ENCODE peak calls at places on chromosome 1, in seven cellular contexts. One of them, this sample, is unnamed.

GRCh38 chr1:169816617-169817016 is 21.9 kb upstream of the METTL18 start:
- DNase-seq in AG09319: no peak
- DNase-seq in GM12865: no peak
- DNase-seq in NB4: no peak
- DNase-seq in left ventricle myocardium inferior: no peak
- DNase-seq in uterus: no peak
- DNase-seq in cardiac fibroblast: no peak
- DNase-seq in this sample: no peak

GRCh38 chr1:212683357-212683722 is 16.3 kb downstream of the BATF3 start:
- DNase-seq in AG09319: no peak
- DNase-seq in GM12865: peak
- DNase-seq in NB4: peak
- DNase-seq in left ventricle myocardium inferior: peak
- DNase-seq in uterus: no peak
- DNase-seq in cardiac fibroblast: no peak
- DNase-seq in this sample: peak

GRCh38 chr1:52140633-52141512 is 1.0 kb upstream of the ZFYVE9 start:
- DNase-seq in AG09319: no peak
- DNase-seq in GM12865: no peak
- DNase-seq in NB4: peak
- DNase-seq in left ventricle myocardium inferior: no peak
- DNase-seq in uterus: no peak
- DNase-seq in cardiac fibroblast: no peak
- DNase-seq in this sample: no peak

GRCh38 chr1:152436593-152437338 is 22.7 kb upstream of the CRNN start:
- DNase-seq in AG09319: no peak
- DNase-seq in GM12865: no peak
- DNase-seq in NB4: no peak
- DNase-seq in left ventricle myocardium inferior: no peak
- DNase-seq in uterus: no peak
- DNase-seq in cardiac fibroblast: no peak
- DNase-seq in this sample: no peak

GRCh38 chr1:212635141-212635601 is 26.6 kb downstream of the ATF3 start:
- DNase-seq in AG09319: no peak
- DNase-seq in GM12865: peak
- DNase-seq in NB4: peak
- DNase-seq in left ventricle myocardium inferior: no peak
- DNase-seq in uterus: no peak
- DNase-seq in cardiac fibroblast: peak
- DNase-seq in this sample: no peak

GRCh38 chr1:52601976-52602327 is 219 bp upstream of the GPX7 start:
- DNase-seq in AG09319: no peak
- DNase-seq in GM12865: no peak
- DNase-seq in NB4: no peak
- DNase-seq in left ventricle myocardium inferior: no peak
- DNase-seq in uterus: peak
- DNase-seq in cardiac fibroblast: no peak
- DNase-seq in this sample: no peak

GRCh38 chr1:43890815-43891214 is 42.8 kb upstream of the ARTN start:
- DNase-seq in AG09319: no peak
- DNase-seq in GM12865: no peak
- DNase-seq in NB4: no peak
- DNase-seq in left ventricle myocardium inferior: no peak
- DNase-seq in uterus: no peak
- DNase-seq in cardiac fibroblast: no peak
- DNase-seq in this sample: no peak

GRCh38 chr1:213983589-213984386 is 4.0 kb upstream of the PROX1 start:
- DNase-seq in AG09319: no peak
- DNase-seq in GM12865: no peak
- DNase-seq in NB4: no peak
- DNase-seq in left ventricle myocardium inferior: no peak
- DNase-seq in uterus: no peak
- DNase-seq in cardiac fibroblast: no peak
- DNase-seq in this sample: no peak

GRCh38 chr1:31432592-31433395 is 19.8 kb downstream of the SERINC2 start:
- DNase-seq in AG09319: no peak
- DNase-seq in GM12865: no peak
- DNase-seq in NB4: no peak
- DNase-seq in left ventricle myocardium inferior: no peak
- DNase-seq in uterus: no peak
- DNase-seq in cardiac fibroblast: no peak
- DNase-seq in this sample: no peak

GRCh38 chr1:190551638-190552037 is 74.0 kb upstream of the BRINP3 start:
- DNase-seq in AG09319: no peak
- DNase-seq in GM12865: no peak
- DNase-seq in NB4: no peak
- DNase-seq in left ventricle myocardium inferior: no peak
- DNase-seq in uterus: no peak
- DNase-seq in cardiac fibroblast: no peak
- DNase-seq in this sample: no peak

GRCh38 chr1:245298781-245299180 is 144.0 kb downstream of the KIF26B start:
- DNase-seq in AG09319: peak
- DNase-seq in GM12865: no peak
- DNase-seq in NB4: no peak
- DNase-seq in left ventricle myocardium inferior: no peak
- DNase-seq in uterus: no peak
- DNase-seq in cardiac fibroblast: peak
- DNase-seq in this sample: no peak

GRCh38 chr1:47207811-47208373 is 18.1 kb upstream of the PDZK1IP1 start:
- DNase-seq in AG09319: no peak
- DNase-seq in GM12865: no peak
- DNase-seq in NB4: no peak
- DNase-seq in left ventricle myocardium inferior: no peak
- DNase-seq in uterus: no peak
- DNase-seq in cardiac fibroblast: no peak
- DNase-seq in this sample: no peak

GRCh38 chr1:53615101-53615500 is 123.9 kb downstream of the GLIS1 start:
- DNase-seq in AG09319: no peak
- DNase-seq in GM12865: no peak
- DNase-seq in NB4: no peak
- DNase-seq in left ventricle myocardium inferior: no peak
- DNase-seq in uterus: peak
- DNase-seq in cardiac fibroblast: no peak
- DNase-seq in this sample: no peak
- TF ChIP-seq CTCF in AG09319: no peak
- TF ChIP-seq CTCF in GM12865: no peak
- TF ChIP-seq CTCF in NB4: no peak
- TF ChIP-seq CTCF in left ventricle myocardium inferior: no peak
- TF ChIP-seq CTCF in uterus: no peak
- TF ChIP-seq CTCF in cardiac fibroblast: no peak
- TF ChIP-seq CTCF in this sample: no peak

DNA sequence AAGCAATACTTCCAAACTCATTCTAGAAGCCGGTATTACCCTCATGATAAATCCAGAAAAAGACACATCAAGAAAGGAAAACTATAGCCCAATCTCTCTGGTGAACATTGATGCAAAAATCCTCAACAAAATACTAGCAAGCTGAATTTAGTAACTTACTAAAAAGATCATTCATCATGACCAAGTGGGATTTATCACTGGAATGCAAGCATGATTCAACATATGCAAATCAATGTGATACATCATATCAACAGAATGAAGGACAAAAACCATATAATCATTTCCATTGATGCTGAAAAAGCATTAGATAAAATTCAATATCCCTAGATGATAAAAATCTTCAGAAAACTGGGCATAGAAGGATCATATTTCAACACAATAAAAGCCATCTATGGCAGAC is 402.9 kb downstream of the TGFB2 start:
- DNase-seq in AG09319: no peak
- DNase-seq in GM12865: no peak
- DNase-seq in NB4: no peak
- DNase-seq in left ventricle myocardium inferior: no peak
- DNase-seq in uterus: no peak
- DNase-seq in cardiac fibroblast: no peak
- DNase-seq in this sample: no peak
- TF ChIP-seq CTCF in AG09319: no peak
- TF ChIP-seq CTCF in GM12865: no peak
- TF ChIP-seq CTCF in NB4: no peak
- TF ChIP-seq CTCF in left ventricle myocardium inferior: no peak
- TF ChIP-seq CTCF in uterus: no peak
- TF ChIP-seq CTCF in cardiac fibroblast: no peak
- TF ChIP-seq CTCF in this sample: no peak

GRCh38 chr1:6914646-6915178 is 129.5 kb downstream of the CAMTA1 start:
- DNase-seq in AG09319: no peak
- DNase-seq in GM12865: no peak
- DNase-seq in NB4: no peak
- DNase-seq in left ventricle myocardium inferior: no peak
- DNase-seq in uterus: no peak
- DNase-seq in cardiac fibroblast: no peak
- DNase-seq in this sample: no peak

GRCh38 chr1:6911974-6912373 is 126.7 kb downstream of the CAMTA1 start:
- DNase-seq in AG09319: no peak
- DNase-seq in GM12865: no peak
- DNase-seq in NB4: no peak
- DNase-seq in left ventricle myocardium inferior: no peak
- DNase-seq in uterus: no peak
- DNase-seq in cardiac fibroblast: peak
- DNase-seq in this sample: no peak

GRCh38 chr1:6913086-6913485 is 127.8 kb downstream of the CAMTA1 start:
- DNase-seq in AG09319: no peak
- DNase-seq in GM12865: no peak
- DNase-seq in NB4: no peak
- DNase-seq in left ventricle myocardium inferior: no peak
- DNase-seq in uterus: no peak
- DNase-seq in cardiac fibroblast: no peak
- DNase-seq in this sample: no peak

GRCh38 chr1:6911229-6911941 is 126.1 kb downstream of the CAMTA1 start:
- DNase-seq in AG09319: no peak
- DNase-seq in GM12865: no peak
- DNase-seq in NB4: no peak
- DNase-seq in left ventricle myocardium inferior: no peak
- DNase-seq in uterus: no peak
- DNase-seq in cardiac fibroblast: no peak
- DNase-seq in this sample: no peak

GRCh38 chr1:6912507-6912906 is 127.3 kb downstream of the CAMTA1 start:
- DNase-seq in AG09319: no peak
- DNase-seq in GM12865: no peak
- DNase-seq in NB4: no peak
- DNase-seq in left ventricle myocardium inferior: no peak
- DNase-seq in uterus: no peak
- DNase-seq in cardiac fibroblast: no peak
- DNase-seq in this sample: no peak
- TF ChIP-seq CTCF in AG09319: no peak
- TF ChIP-seq CTCF in GM12865: no peak
- TF ChIP-seq CTCF in NB4: no peak
- TF ChIP-seq CTCF in left ventricle myocardium inferior: no peak
- TF ChIP-seq CTCF in uterus: no peak
- TF ChIP-seq CTCF in cardiac fibroblast: no peak
- TF ChIP-seq CTCF in this sample: no peak

GRCh38 chr1:108314815-108315214 is 70.9 kb upstream of the NBPF4 start:
- DNase-seq in AG09319: no peak
- DNase-seq in GM12865: no peak
- DNase-seq in NB4: no peak
- DNase-seq in left ventricle myocardium inferior: no peak
- DNase-seq in uterus: no peak
- DNase-seq in cardiac fibroblast: no peak
- DNase-seq in this sample: no peak

GRCh38 chr1:108320851-108321250 is 77.0 kb upstream of the NBPF4 start:
- DNase-seq in AG09319: no peak
- DNase-seq in GM12865: no peak
- DNase-seq in NB4: no peak
- DNase-seq in left ventricle myocardium inferior: no peak
- DNase-seq in uterus: no peak
- DNase-seq in cardiac fibroblast: no peak
- DNase-seq in this sample: no peak

GRCh38 chr1:108316545-108316944 is 72.7 kb upstream of the NBPF4 start:
- DNase-seq in AG09319: no peak
- DNase-seq in GM12865: no peak
- DNase-seq in NB4: no peak
- DNase-seq in left ventricle myocardium inferior: no peak
- DNase-seq in uterus: no peak
- DNase-seq in cardiac fibroblast: peak
- DNase-seq in this sample: no peak
- TF ChIP-seq CTCF in AG09319: peak
- TF ChIP-seq CTCF in GM12865: no peak
- TF ChIP-seq CTCF in NB4: no peak
- TF ChIP-seq CTCF in left ventricle myocardium inferior: no peak
- TF ChIP-seq CTCF in uterus: no peak
- TF ChIP-seq CTCF in cardiac fibroblast: peak
- TF ChIP-seq CTCF in this sample: no peak

DNA sequence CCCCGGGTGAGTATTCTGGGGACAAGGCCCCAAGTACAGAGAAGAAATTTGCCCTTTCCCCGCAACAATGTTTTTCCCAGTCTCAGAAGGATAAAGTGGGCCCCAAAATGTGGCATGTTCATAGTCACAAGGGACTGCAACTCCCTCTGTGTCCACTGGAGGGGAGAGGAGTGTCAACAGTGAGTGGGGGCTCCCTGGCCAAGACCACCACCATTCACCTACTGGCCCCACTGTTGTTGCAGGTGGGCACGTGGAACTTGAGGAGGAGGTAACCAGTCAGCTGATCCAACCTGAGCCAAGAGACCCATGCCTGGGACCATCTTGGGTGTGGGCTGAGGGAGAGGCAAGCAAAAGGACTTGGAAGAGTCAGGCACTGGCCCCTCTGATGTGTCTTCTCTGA is 761 bp downstream of the NUDT17 start:
- DNase-seq in AG09319: no peak
- DNase-seq in GM12865: peak
- DNase-seq in NB4: peak
- DNase-seq in left ventricle myocardium inferior: no peak
- DNase-seq in uterus: no peak
- DNase-seq in cardiac fibroblast: peak
- DNase-seq in this sample: no peak
- TF ChIP-seq CTCF in AG09319: peak
- TF ChIP-seq CTCF in GM12865: peak
- TF ChIP-seq CTCF in NB4: peak
- TF ChIP-seq CTCF in left ventricle myocardium inferior: peak
- TF ChIP-seq CTCF in uterus: peak
- TF ChIP-seq CTCF in cardiac fibroblast: peak
- TF ChIP-seq CTCF in this sample: peak

GRCh38 chr1:22527555-22528296 is 35.6 kb upstream of the EPHA8 start:
- DNase-seq in AG09319: no peak
- DNase-seq in GM12865: no peak
- DNase-seq in NB4: peak
- DNase-seq in left ventricle myocardium inferior: no peak
- DNase-seq in uterus: no peak
- DNase-seq in cardiac fibroblast: peak
- DNase-seq in this sample: no peak
- TF ChIP-seq CTCF in AG09319: no peak
- TF ChIP-seq CTCF in GM12865: no peak
- TF ChIP-seq CTCF in NB4: no peak
- TF ChIP-seq CTCF in left ventricle myocardium inferior: peak
- TF ChIP-seq CTCF in uterus: peak
- TF ChIP-seq CTCF in cardiac fibroblast: no peak
- TF ChIP-seq CTCF in this sample: no peak

GRCh38 chr1:217911908-217912307 is 280.8 kb downstream of the SPATA17 start:
- DNase-seq in AG09319: no peak
- DNase-seq in GM12865: peak
- DNase-seq in NB4: peak
- DNase-seq in left ventricle myocardium inferior: no peak
- DNase-seq in uterus: no peak
- DNase-seq in cardiac fibroblast: no peak
- DNase-seq in this sample: no peak
- TF ChIP-seq CTCF in AG09319: no peak
- TF ChIP-seq CTCF in GM12865: no peak
- TF ChIP-seq CTCF in NB4: peak
- TF ChIP-seq CTCF in left ventricle myocardium inferior: no peak
- TF ChIP-seq CTCF in uterus: no peak
- TF ChIP-seq CTCF in cardiac fibroblast: no peak
- TF ChIP-seq CTCF in this sample: no peak

DNA sequence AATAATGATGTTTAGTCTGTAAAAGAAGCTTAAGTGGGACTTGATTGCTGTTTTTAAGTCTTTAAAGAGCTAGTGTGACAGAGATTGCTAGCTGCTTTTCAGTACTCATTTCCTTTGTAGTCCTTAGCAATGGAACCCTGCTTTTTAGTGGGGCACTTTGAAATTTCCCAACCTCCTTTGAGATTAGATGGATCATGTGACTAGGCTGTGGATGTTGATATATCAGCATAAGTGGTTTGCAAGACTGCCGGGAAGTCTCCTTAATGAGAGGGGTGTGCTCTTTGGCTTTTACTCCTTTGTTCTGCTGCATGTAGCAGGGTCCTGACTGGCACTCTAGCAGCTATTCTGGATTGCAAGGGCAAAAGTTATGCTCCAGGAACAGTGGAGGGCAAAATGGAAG is 11.2 kb upstream of the RCOR3 start:
- DNase-seq in AG09319: no peak
- DNase-seq in GM12865: no peak
- DNase-seq in NB4: no peak
- DNase-seq in left ventricle myocardium inferior: no peak
- DNase-seq in uterus: no peak
- DNase-seq in cardiac fibroblast: peak
- DNase-seq in this sample: no peak
- TF ChIP-seq CTCF in AG09319: no peak
- TF ChIP-seq CTCF in GM12865: no peak
- TF ChIP-seq CTCF in NB4: no peak
- TF ChIP-seq CTCF in left ventricle myocardium inferior: no peak
- TF ChIP-seq CTCF in uterus: no peak
- TF ChIP-seq CTCF in cardiac fibroblast: no peak
- TF ChIP-seq CTCF in this sample: no peak

This sample was measured in CD14-positive monocyte.